ENCODE peak calls at places on chromosomes 12 and 14, in four cellular contexts. L is A549, M is mammary epithelial cell, I is left ventricle myocardium inferior. T is an unnamed sample.

GRCh38 chr14:61713724-61714437 is 18.6 kb downstream of the HIF1A start:
- DNase-seq in I (no peak), L (no peak), M (no peak), T (no peak)

GRCh38 chr14:104555621-104556255 is 23.8 kb upstream of the C14orf180 start:
- DNase-seq in M (no peak), L (no peak), I (no peak), T (no peak)

GRCh38 chr14:88837495-88837894 is 13.0 kb downstream of the TTC8 start:
- DNase-seq in M (no peak), I (no peak), L (no peak), T (no peak)

GRCh38 chr12:122460061-122460460 is 37.6 kb upstream of the CLIP1 start:
- DNase-seq in M (no peak), L (no peak), I (no peak), T (no peak)

GRCh38 chr12:128871516-128871892 is 18.2 kb downstream of the GLT1D1 start:
- DNase-seq in M (no peak), I (no peak), L (no peak), T (no peak)

GRCh38 chr14:23523229-23524016 is 28.1 kb downstream of the ZFHX2 start:
- DNase-seq in I (no peak), M (no peak), L (no peak), T (no peak)

GRCh38 chr12:74646831-74647230 is 109.2 kb downstream of the ATXN7L3B start:
- DNase-seq in L (no peak), I (no peak), M (peak; percentile 30), T (peak; percentile 24)

GRCh38 chr14:59631237-59631636 is 54.6 kb upstream of the CCDC175 start:
- DNase-seq in I (no peak), M (peak; percentile 6), L (no peak), T (peak; percentile 7)

GRCh38 chr12:716506-716905 is 35.9 kb upstream of the WNK1 start:
- DNase-seq in M (no peak), L (no peak), I (peak; percentile 36), T (no peak)

GRCh38 chr12:15497621-15498285 is 175.4 kb downstream of the PTPRO start:
- DNase-seq in M (no peak), I (no peak), L (no peak), T (no peak)

GRCh38 chr12:93514853-93515252 is 47.5 kb downstream of the MRPL42 start:
- DNase-seq in M (peak; percentile 27), I (no peak), L (no peak), T (peak; percentile 32)

GRCh38 chr12:123034022-123034541 is 53.6 kb downstream of the ARL6IP4 start:
- DNase-seq in I (no peak), L (no peak), M (no peak), T (no peak)

GRCh38 chr14:52241102-52241793 is 26.2 kb upstream of the PTGDR start:
- DNase-seq in I (no peak), M (peak; percentile 33), L (no peak), T (peak; percentile 7)

GRCh38 chr14:100305446-100306255 is 593 bp downstream of the SLC25A29 start:
- DNase-seq in M (no peak), I (peak; percentile 33), L (peak; percentile 24), T (no peak)

GRCh38 chr12:112979281-112979680 is 962 bp downstream of the OAS2 start:
- DNase-seq in L (no peak), M (peak; percentile 40), I (no peak), T (peak; percentile 55)

GRCh38 chr14:101960225-101960624 is 4.1 kb upstream of the DYNC1H1 start:
- DNase-seq in I (no peak), L (no peak), M (no peak), T (no peak)

GRCh38 chr12:55467836-55468235 is 2.1 kb downstream of the OR6C70 start:
- DNase-seq in I (no peak), L (no peak), M (no peak), T (no peak)

GRCh38 chr14:75277000-75277795 is 1.4 kb upstream of the FOS start:
- DNase-seq in M (peak; percentile 88), L (peak; percentile 85), I (peak; percentile 91), T (peak; percentile 29)

GRCh38 chr12:109744026-109744425 is 30.4 kb downstream of the FAM222A start:
- DNase-seq in L (no peak), I (peak; percentile 2), M (no peak), T (no peak)

GRCh38 chr12:96427269-96427729 is 27.1 kb upstream of the CDK17 start:
- DNase-seq in M (peak; percentile 99), L (peak; percentile 55), I (peak; percentile 22), T (peak; percentile 100)

GRCh38 chr12:4177257-4177656 is 96.3 kb upstream of the CCND2 start:
- DNase-seq in L (no peak), M (no peak), I (no peak), T (no peak)

GRCh38 chr12:93200291-93200917 is 177.3 kb upstream of the NUDT4 start:
- DNase-seq in I (no peak), M (no peak), L (no peak), T (no peak)

GRCh38 chr14:101912841-101913240 is 51.5 kb upstream of the DYNC1H1 start:
- DNase-seq in I (no peak), L (no peak), M (no peak), T (no peak)

GRCh38 chr12:129570796-129571400 is 332.9 kb downstream of the TMEM132D start:
- DNase-seq in M (no peak), I (no peak), L (no peak), T (no peak)

GRCh38 chr14:69657961-69658360 is 46.6 kb downstream of the SUSD6 start:
- DNase-seq in L (no peak), I (no peak), M (peak; percentile 93), T (peak; percentile 78)

GRCh38 chr12:58314610-58315009 is 373.2 kb downstream of the ATP23 start:
- DNase-seq in I (no peak), M (peak; percentile 64), L (no peak), T (peak; percentile 52)

GRCh38 chr12:96034631-96035282 is 630 bp downstream of the LTA4H start:
- DNase-seq in L (peak; percentile 38), I (no peak), M (peak; percentile 37), T (peak; percentile 29)

GRCh38 chr12:121657305-121658008 is 12.0 kb downstream of the MORN3 start:
- DNase-seq in L (no peak), M (no peak), I (no peak), T (peak; percentile 49)

GRCh38 chr12:2095878-2096277 is 43.1 kb downstream of the CACNA1C start:
- DNase-seq in M (peak; percentile 8), L (no peak), I (no peak), T (peak; percentile 13)

GRCh38 chr14:70721542-70721941 is 79.8 kb downstream of the TTC9 start:
- DNase-seq in M (peak; percentile 39), L (no peak), I (no peak), T (peak; percentile 49)

GRCh38 chr12:129241852-129242251 is 388.6 kb downstream of the GLT1D1 start:
- DNase-seq in L (no peak), I (no peak), M (no peak), T (no peak)

GRCh38 chr12:22254450-22254849 is 80.1 kb downstream of the ST8SIA1 start:
- DNase-seq in I (no peak), M (no peak), L (no peak), T (peak; percentile 52)

GRCh38 chr12:70824511-70824910 is 96.0 kb downstream of the PTPRR start:
- DNase-seq in I (no peak), L (no peak), M (no peak), T (no peak)

GRCh38 chr14:34699873-34700621 is 14.3 kb downstream of the CFL2 start:
- DNase-seq in M (peak; percentile 79), L (peak; percentile 65), I (no peak), T (peak; percentile 95)

DNA sequence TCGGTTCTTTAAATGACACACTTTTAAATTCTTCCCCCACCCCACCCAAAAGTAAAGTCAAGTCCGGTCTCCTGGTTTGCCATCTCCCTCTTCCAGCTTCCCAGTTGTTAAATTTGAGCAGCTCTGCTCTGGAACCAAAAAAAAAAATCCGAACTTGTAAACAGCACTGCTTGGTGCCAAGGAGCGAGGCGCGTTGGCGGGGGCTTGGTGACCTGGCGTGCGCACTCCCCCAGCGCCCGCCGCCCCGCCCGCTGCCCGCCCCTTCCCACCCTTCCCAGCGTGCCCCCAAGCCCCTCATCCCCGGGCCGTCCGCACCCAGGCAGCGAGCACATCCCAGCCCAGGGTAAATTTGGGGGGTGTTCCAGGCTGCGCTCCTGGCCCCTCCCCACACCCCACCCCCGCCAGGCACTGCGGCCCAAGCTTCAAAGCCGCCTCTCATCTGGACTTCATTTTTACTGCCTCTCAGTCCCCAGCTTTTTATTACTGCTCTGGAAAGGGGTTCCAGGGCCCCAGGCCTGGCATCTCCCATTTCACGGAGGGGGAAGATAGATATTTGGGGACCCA is 11.6 kb upstream of the ITGB7 start:
- DNase-seq in M (no peak), I (peak; percentile 42), L (no peak), T (no peak)
- H3K4me1 ChIP-seq in M (peaks cover 62% of the 10 kb centered on the region), I (peaks cover 91% of the 10 kb centered on the region), L (peaks cover 48% of the 10 kb centered on the region), T (peaks cover 33% of the 10 kb centered on the region)

DNA sequence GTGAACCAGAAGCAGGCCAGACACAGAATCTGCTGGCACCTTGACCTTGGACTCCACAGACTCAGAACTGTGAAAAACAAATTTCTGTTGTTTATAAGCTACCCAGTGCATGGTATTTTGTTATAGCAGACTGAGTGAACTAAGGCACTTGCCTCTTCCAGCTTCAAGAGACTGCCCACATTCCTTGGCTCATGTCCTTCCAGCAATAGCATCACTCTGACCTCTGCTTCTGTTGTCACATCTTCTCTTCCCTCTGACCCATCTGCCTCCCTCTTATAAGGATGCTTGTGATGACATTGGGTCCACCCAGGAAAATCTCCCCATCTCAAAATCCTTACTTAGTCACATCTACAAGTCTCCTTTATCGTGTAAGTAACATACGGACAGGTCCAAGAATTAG is 200.4 kb downstream of the PIK3C2G start:
- DNase-seq in M (no peak), I (no peak), L (no peak), T (no peak)
- TF ChIP-seq CTCF in M (no peak), I (no peak), L (no peak), T (no peak)

GRCh38 chr12:106720696-106721095 is 53.8 kb upstream of the RIC8B start:
- DNase-seq in M (no peak), I (no peak), L (no peak), T (no peak)
- H3K4me1 ChIP-seq in M (no peaks in the 10 kb centered on the region), I (no peaks in the 10 kb centered on the region), L (no peaks in the 10 kb centered on the region), T (no peaks in the 10 kb centered on the region)

DNA sequence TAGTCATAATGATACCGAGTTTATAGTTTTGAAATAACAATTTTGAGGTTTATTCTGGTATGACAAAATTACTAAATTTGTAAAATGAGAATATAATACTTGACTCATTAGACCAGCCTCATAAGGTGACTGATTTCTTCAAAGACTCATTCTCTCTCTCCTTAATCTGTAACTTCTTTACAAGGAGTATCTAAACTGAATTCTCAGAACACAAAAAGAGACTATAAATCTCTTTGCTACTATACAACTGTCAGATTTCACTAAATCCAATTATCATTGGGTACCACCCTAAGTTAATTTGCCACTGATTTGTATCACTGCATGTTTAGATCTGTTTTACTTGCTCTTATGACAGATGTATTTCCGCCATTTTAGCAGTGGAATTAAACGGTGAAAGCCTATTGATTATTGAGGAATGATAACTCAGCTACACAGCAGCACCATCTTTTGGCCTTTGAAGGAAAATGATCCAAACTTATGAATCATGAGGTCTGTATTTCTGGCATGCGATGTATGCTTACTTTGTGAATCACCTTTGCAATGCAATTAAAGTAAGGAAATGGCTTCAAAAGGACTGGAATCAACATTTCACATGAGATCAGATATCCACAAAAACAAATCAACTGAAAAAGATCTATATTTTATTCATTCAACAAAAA is 161.2 kb downstream of the RERGL start:
- DNase-seq in M (peak; percentile 79), L (peak; percentile 34), I (no peak), T (peak; percentile 67)
- TF ChIP-seq CTCF in M (peak; percentile 48), L (peak; percentile 66), I (no peak), T (peak; percentile 75)